ENCODE peak calls at places on chromosomes 16 and 17, in four cellular contexts. F is neural progenitor cell, H is GM23338, P is MM.1S. B is an unnamed sample.

GRCh38 chr17:60231234-60231633 is 81.5 kb downstream of the CA4 start:
- DNase-seq in H (peak), F (peak), P (peak), B (peak)

GRCh38 chr17:44448412-44448811 is 54.8 kb downstream of the GPATCH8 start:
- DNase-seq in F (no peak), P (no peak), H (no peak), B (no peak)

GRCh38 chr16:4868046-4868445 is 20.8 kb downstream of the UBN1 start:
- DNase-seq in F (no peak), P (no peak), H (no peak), B (no peak)

GRCh38 chr17:7579839-7580630 is 597 bp downstream of the CD68 start:
- DNase-seq in F (no peak), P (peak), H (no peak), B (no peak)

GRCh38 chr17:3528604-3529511 is 28.8 kb downstream of the TRPV3 start:
- DNase-seq in H (no peak), P (no peak), F (peak), B (no peak)

GRCh38 chr17:35733366-35733765 is 1.9 kb downstream of the RASL10B start:
- DNase-seq in F (no peak), P (no peak), H (no peak), B (no peak)

GRCh38 chr17:7077911-7078546 is 2.0 kb downstream of the CLEC10A start:
- DNase-seq in P (no peak), F (no peak), H (no peak), B (no peak)

GRCh38 chr16:24609740-24610420 is 70.5 kb downstream of the RBBP6 start:
- DNase-seq in H (peak), F (peak), P (no peak), B (no peak)

GRCh38 chr17:61454095-61454931 is 2.1 kb downstream of the TBX4 start:
- DNase-seq in H (peak), P (no peak), F (peak), B (no peak)

GRCh38 chr17:56020369-56020768 is 132.9 kb upstream of the ANKFN1 start:
- DNase-seq in H (no peak), P (peak), F (no peak), B (no peak)

GRCh38 chr17:59073972-59074371 is 32.7 kb downstream of the TRIM37 start:
- DNase-seq in H (no peak), P (no peak), F (no peak), B (no peak)

GRCh38 chr16:12697437-12697836 is 106.2 kb downstream of the CPPED1 start:
- DNase-seq in F (no peak), P (no peak), H (no peak), B (no peak)

GRCh38 chr16:84548971-84549844 is 44.7 kb upstream of the MEAK7 start:
- DNase-seq in H (no peak), F (no peak), P (no peak), B (no peak)

GRCh38 chr16:22264786-22265185 is 32.4 kb upstream of the POLR3E start:
- DNase-seq in H (no peak), P (no peak), F (peak), B (no peak)

GRCh38 chr16:70512456-70512855 is 10.9 kb downstream of the COG4 start:
- DNase-seq in H (no peak), P (no peak), F (no peak), B (peak)

GRCh38 chr16:46751381-46751780 is 3.2 kb upstream of the MYLK3 start:
- DNase-seq in H (no peak), F (no peak), P (no peak), B (no peak)

GRCh38 chr17:1647802-1648581 is 1.7 kb downstream of the RILP start:
- DNase-seq in F (peak), P (no peak), H (peak), B (peak)

GRCh38 chr17:35766903-35767510 is 6.3 kb downstream of the C17orf50 start:
- DNase-seq in H (no peak), P (peak), F (no peak), B (peak)

GRCh38 chr17:61005358-61005757 is 327.7 kb downstream of the BCAS3 start:
- DNase-seq in F (no peak), P (no peak), H (no peak), B (no peak)

GRCh38 chr17:81257533-81257932 is 18.4 kb downstream of the NDUFAF8 start:
- DNase-seq in F (no peak), H (no peak), P (no peak), B (no peak)

GRCh38 chr17:81253358-81254131 is 14.4 kb downstream of the NDUFAF8 start:
- DNase-seq in P (no peak), H (no peak), F (peak), B (peak)

GRCh38 chr17:81252336-81253329 is 13.5 kb downstream of the NDUFAF8 start:
- DNase-seq in P (no peak), F (no peak), H (no peak), B (no peak)

GRCh38 chr17:81256616-81257015 is 17.5 kb downstream of the NDUFAF8 start:
- DNase-seq in F (no peak), P (no peak), H (no peak), B (peak)

GRCh38 chr17:81254955-81255717 is 16.0 kb downstream of the NDUFAF8 start:
- DNase-seq in P (no peak), F (peak), H (peak), B (peak)
- TF ChIP-seq CTCF in P (no peak), F (peak), H (peak), B (peak)

GRCh38 chr17:47882695-47883588 is 13.1 kb upstream of the SP2 start:
- DNase-seq in F (no peak), P (no peak), H (no peak), B (no peak)

GRCh38 chr17:47882247-47882646 is 13.8 kb upstream of the SP2 start:
- DNase-seq in P (no peak), F (no peak), H (no peak), B (peak)

GRCh38 chr17:47884427-47884740 is 11.7 kb upstream of the SP2 start:
- DNase-seq in F (no peak), H (no peak), P (no peak), B (no peak)

GRCh38 chr17:47883589-47884426 is 12.2 kb upstream of the SP2 start:
- DNase-seq in F (no peak), P (no peak), H (no peak), B (no peak)

GRCh38 chr17:47884905-47885735 is 10.9 kb upstream of the SP2 start:
- DNase-seq in F (no peak), P (no peak), H (peak), B (no peak)
- TF ChIP-seq EZH2phosphoT487 in F (no peak), P (no peak), H (no peak), B (no peak)

DNA sequence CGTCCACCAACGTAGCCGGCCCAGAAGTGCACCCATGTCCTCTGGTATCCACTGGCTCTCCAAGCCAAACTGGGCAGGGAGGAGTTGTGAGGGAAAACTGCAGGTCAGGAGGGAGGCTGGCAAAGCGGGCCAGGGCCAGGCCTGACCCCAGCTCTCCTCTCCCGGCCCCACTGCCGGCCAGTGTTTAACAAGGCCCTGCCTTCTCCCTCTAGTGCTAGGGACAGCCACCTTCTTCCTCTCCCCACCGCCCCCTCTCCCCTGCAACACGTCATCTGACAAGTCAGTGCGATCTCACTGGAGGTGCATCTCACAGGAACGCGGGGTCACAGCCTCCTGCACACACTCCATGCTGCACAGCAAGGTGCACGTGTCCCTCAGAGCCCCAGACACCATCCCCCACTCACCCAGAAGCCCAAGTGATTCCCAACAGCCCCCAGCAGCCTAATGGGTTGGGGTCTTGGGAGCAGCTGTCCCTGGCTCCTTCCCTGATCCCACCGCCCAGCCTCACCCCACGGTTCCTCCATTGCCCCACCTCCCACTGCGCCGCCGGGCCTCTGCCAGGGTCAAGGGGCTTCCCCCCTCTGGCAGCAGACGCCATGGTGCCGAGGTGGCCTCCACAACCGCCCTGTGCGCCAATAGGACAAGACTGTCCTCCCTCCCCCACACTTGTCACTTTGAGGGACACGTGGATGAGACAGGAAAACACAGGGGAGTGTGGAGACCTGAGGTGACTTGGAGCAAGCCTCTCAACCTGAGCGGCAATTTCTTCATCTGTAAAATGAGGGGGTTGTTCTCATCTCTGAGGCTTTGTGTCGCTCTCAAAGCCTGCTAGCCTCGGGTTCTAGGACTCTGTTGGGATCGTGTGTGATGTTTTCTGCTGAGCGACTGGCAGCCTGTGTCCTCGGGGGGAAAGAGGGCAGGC is 1.1 kb upstream of the ACE start:
- DNase-seq in P (no peak), F (no peak), H (peak), B (no peak)
- H3K4me3 ChIP-seq in P (no peak), F (peak), H (peak), B (no peak)

DNA sequence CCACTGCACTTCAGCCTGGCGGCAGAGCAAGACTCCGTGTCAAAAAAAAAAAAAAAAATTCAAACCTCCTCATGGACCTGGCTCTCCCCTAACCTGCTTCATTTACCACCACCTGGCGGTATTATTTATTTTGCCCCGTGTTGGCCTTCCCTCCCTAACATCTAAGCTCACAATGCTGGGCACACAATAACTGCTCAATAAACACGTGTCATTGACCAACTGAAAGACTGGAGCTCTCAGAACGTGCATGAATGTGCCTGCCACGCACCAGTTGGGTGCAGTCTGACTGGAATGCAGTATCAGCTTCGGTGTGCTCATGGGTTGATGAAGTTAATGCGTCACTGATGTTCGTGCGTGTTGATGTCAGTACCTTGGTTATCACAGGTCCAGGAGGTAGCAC is 64.4 kb upstream of the CDC42EP4 start:
- DNase-seq in F (no peak), P (no peak), H (no peak), B (no peak)
- TF ChIP-seq CTCF in F (no peak), P (no peak), H (no peak), B (no peak)

GRCh38 chr16:56320081-56320480 is 105.3 kb downstream of the AMFR start:
- DNase-seq in F (no peak), P (no peak), H (no peak), B (no peak)

GRCh38 chr16:56321571-56321970 is 103.8 kb downstream of the AMFR start:
- DNase-seq in F (no peak), H (no peak), P (no peak), B (no peak)

GRCh38 chr16:56319391-56319790 is 106.0 kb downstream of the AMFR start:
- DNase-seq in H (no peak), P (no peak), F (no peak), B (no peak)

GRCh38 chr16:56317998-56318912 is 107.1 kb downstream of the AMFR start:
- DNase-seq in F (peak), P (peak), H (peak), B (peak)

DNA sequence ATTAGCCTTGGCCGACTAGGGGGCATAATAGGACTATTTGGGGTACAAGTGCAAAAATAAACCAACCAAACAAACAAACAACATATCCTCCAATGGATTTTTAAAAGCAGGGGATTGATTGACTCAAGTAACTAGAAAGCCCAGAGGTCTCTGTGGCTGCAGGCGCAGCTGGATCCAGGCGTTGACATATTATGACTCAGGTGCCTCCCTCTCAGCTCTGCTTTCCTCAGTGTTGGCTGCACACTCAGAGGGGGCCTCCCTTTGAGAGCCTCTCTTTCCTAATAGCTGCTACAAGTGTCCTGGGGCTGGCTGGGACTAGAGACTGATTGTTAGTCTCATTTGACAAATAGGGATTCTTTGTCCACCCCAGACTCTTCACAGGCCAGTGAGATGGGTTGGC is 104.2 kb downstream of the AMFR start:
- DNase-seq in F (no peak), H (no peak), P (no peak), B (no peak)
- TF ChIP-seq EZH2phosphoT487 in F (no peak), H (no peak), P (no peak), B (no peak)

GRCh38 chr16:88926374-88926990 is 50.5 kb downstream of the CBFA2T3 start:
- DNase-seq in F (peak), H (no peak), P (no peak), B (peak)

GRCh38 chr16:88924834-88925539 is 52.0 kb downstream of the CBFA2T3 start:
- DNase-seq in P (no peak), H (peak), F (peak), B (peak)

GRCh38 chr16:88927010-88927409 is 50.0 kb downstream of the CBFA2T3 start:
- DNase-seq in H (no peak), F (no peak), P (no peak), B (peak)

GRCh38 chr16:88923926-88924833 is 52.8 kb downstream of the CBFA2T3 start:
- DNase-seq in P (no peak), H (peak), F (peak), B (no peak)

GRCh38 chr16:88925540-88925887 is 51.5 kb downstream of the CBFA2T3 start:
- DNase-seq in P (no peak), H (no peak), F (no peak), B (no peak)
- H3K4me3 ChIP-seq in P (no peak), H (no peak), F (no peak), B (no peak)

GRCh38 chr17:34382586-34383224 is 19.7 kb upstream of the CCL1 start:
- DNase-seq in F (no peak), H (no peak), P (peak), B (no peak)
- TF ChIP-seq CTCF in F (no peak), H (no peak), P (peak), B (no peak)

GRCh38 chr16:273547-274421 is 2.0 kb downstream of the RGS11 start:
- DNase-seq in P (peak), F (no peak), H (no peak), B (peak)
- TF ChIP-seq EZH2phosphoT487 in P (no peak), F (no peak), H (no peak), B (no peak)

GRCh38 chr17:76562734-76563148 is 22.9 kb downstream of the PRCD start:
- DNase-seq in H (no peak), F (no peak), P (no peak), B (peak)
- H3K4me3 ChIP-seq in H (no peak), F (no peak), P (no peak), B (peak)